ENCODE peak calls at places on chromosomes 6 and 20, in ten cellular contexts. G is NCI-H1105; E is activated CD8-positive, alpha-beta memory T cell treated with anti-CD3 and anti-CD28 coated beads for 48 hours; U is NCI-H2081; Z is Calu3; D is CD4-positive, alpha-beta T cell; T is NCI-H1417; J is activated CD4-positive, CD25-positive, alpha-beta regulatory T cell treated with anti-CD3 and anti-CD28 coated beads, Interleukin-2, amount 50 U/mL, for 72 hours; R is fibroblast of the conjunctiva; F is activated T-helper 2 cell treated with anti-CD3 and anti-CD28 coated beads, Interferon-gamma antibody, Interleukin-2, Interleukin-4, amounts not matched to agents 10 μg/mL and 5 μg/mL and 100 μg/mL, durations not matched to agents 14 hours and 24 hours and 36 hours. A is an unnamed sample.

GRCh38 chr6:31776563-31776960 is 566 bp downstream of the VWA7 start:
- DNase-seq in G (no peak), E (no peak), U (no peak), Z (peak; percentile 46), D (no peak), T (no peak), J (no peak), R (no peak), F (no peak), A (no peak)

GRCh38 chr20:2696646-2697045 is 4.1 kb downstream of the EBF4 start:
- DNase-seq in G (no peak), E (no peak), U (no peak), Z (no peak), D (no peak), T (no peak), J (no peak), R (no peak), F (no peak), A (no peak)

GRCh38 chr6:166344240-166344639 is 1.9 kb upstream of the SFT2D1 start:
- DNase-seq in G (no peak), E (no peak), U (no peak), Z (no peak), D (no peak), T (no peak), J (no peak), R (no peak), F (no peak), A (no peak)

GRCh38 chr20:44053046-44053445 is 133.9 kb downstream of the JPH2 start:
- DNase-seq in G (no peak), E (no peak), U (no peak), Z (no peak), D (no peak), T (no peak), J (no peak), R (no peak), F (no peak), A (no peak)

GRCh38 chr6:47633141-47633540 is 65.2 kb upstream of the ADGRF4 start:
- DNase-seq in G (no peak), E (no peak), U (no peak), Z (no peak), D (no peak), T (no peak), J (no peak), R (no peak), F (no peak), A (peak; percentile 45)

GRCh38 chr20:21089421-21089820 is 16.7 kb downstream of the LINC00237 start:
- DNase-seq in G (no peak), E (no peak), U (peak; percentile 44), Z (no peak), D (no peak), T (no peak), J (no peak), R (no peak), F (no peak), A (no peak)

GRCh38 chr6:100461273-100461919 is 3.3 kb downstream of the SIM1 start:
- DNase-seq in G (peak; percentile 58), E (no peak), U (peak; percentile 73), Z (peak; percentile 58), D (no peak), T (peak; percentile 80), J (no peak), R (no peak), F (no peak), A (no peak)

GRCh38 chr6:22236626-22237414 is 60.0 kb downstream of the PRL start:
- DNase-seq in G (no peak), E (no peak), U (no peak), Z (no peak), D (no peak), T (no peak), J (no peak), R (peak; percentile 74), F (no peak), A (peak; percentile 99)

GRCh38 chr6:134421496-134421895 is 103.6 kb upstream of the SGK1 start:
- DNase-seq in G (no peak), E (no peak), U (no peak), Z (no peak), D (no peak), T (no peak), J (no peak), R (no peak), F (no peak), A (no peak)

GRCh38 chr20:25277051-25277801 is 29.3 kb downstream of the PYGB start:
- DNase-seq in G (no peak), E (no peak), U (peak; percentile 22), Z (no peak), D (no peak), T (no peak), J (no peak), R (no peak), F (no peak), A (no peak)

GRCh38 chr6:85459224-85459901 is 9.5 kb downstream of the NT5E start:
- DNase-seq in G (no peak), E (no peak), U (no peak), Z (no peak), D (no peak), T (no peak), J (no peak), R (peak; percentile 67), F (no peak), A (peak; percentile 79)

GRCh38 chr6:5124526-5124925 is 39.4 kb downstream of the PPP1R3G start:
- DNase-seq in G (no peak), E (no peak), U (no peak), Z (no peak), D (no peak), T (no peak), J (no peak), R (no peak), F (no peak), A (no peak)

GRCh38 chr20:35632539-35633115 is 17.0 kb downstream of the SPAG4 start:
- DNase-seq in G (no peak), E (no peak), U (no peak), Z (no peak), D (no peak), T (no peak), J (no peak), R (no peak), F (no peak), A (no peak)

GRCh38 chr20:63519765-63520593 is 586 bp upstream of the PPDPF start:
- DNase-seq in G (peak; percentile 49), E (peak; percentile 45), U (peak; percentile 27), Z (peak; percentile 84), D (peak; percentile 53), T (peak; percentile 89), J (no peak), R (no peak), F (peak; percentile 69), A (no peak)

GRCh38 chr6:106858653-106859092 is 115.9 kb downstream of the CD24 start:
- DNase-seq in G (no peak), E (no peak), U (no peak), Z (peak; percentile 77), D (no peak), T (no peak), J (no peak), R (peak; percentile 16), F (no peak), A (peak; percentile 90)

GRCh38 chr6:124056884-124057283 is 253.2 kb downstream of the NKAIN2 start:
- DNase-seq in G (peak; percentile 92), E (no peak), U (peak; percentile 94), Z (no peak), D (no peak), T (peak; percentile 82), J (no peak), R (no peak), F (no peak), A (no peak)

GRCh38 chr6:6993503-6994237 is 114.1 kb upstream of the RREB1 start:
- DNase-seq in G (no peak), E (no peak), U (no peak), Z (no peak), D (no peak), T (no peak), J (no peak), R (no peak), F (no peak), A (no peak)

A was measured in foreskin keratinocyte.